ENCODE peak calls at places on chromosomes 16 and 17, in eight cellular contexts. Q is neural crest cell, P is endodermal cell, K is SK-N-SH, S is fibroblast of lung, R is BJ, C is Peyer's patch, V is OCI-LY7. J is an unnamed sample.

GRCh38 chr16:4599037-4599436 is 15.7 kb downstream of the UBALD1 start:
- DNase-seq in C (no peak), S (no peak), V (no peak), K (peak; percentile 24), Q (no peak), P (no peak), R (no peak), J (no peak)

GRCh38 chr16:87190288-87191240 is 126.6 kb downstream of the C16orf95 start:
- DNase-seq in R (no peak), V (no peak), Q (no peak), C (no peak), K (no peak), S (no peak), P (no peak), J (no peak)

GRCh38 chr16:2001035-2001434 is 8.6 kb downstream of the ZNF598 start:
- DNase-seq in V (no peak), K (no peak), Q (no peak), S (no peak), C (no peak), R (no peak), P (no peak), J (no peak)

GRCh38 chr17:39212841-39213480 is 12.8 kb downstream of the STAC2 start:
- DNase-seq in R (no peak), S (no peak), P (peak; percentile 76), C (no peak), K (no peak), V (no peak), Q (no peak), J (no peak)

GRCh38 chr16:66520406-66521194 is 29.3 kb downstream of the TK2 start:
- DNase-seq in P (peak; percentile 35), R (no peak), Q (no peak), S (no peak), K (no peak), V (peak; percentile 15), C (peak; percentile 53), J (no peak)

GRCh38 chr17:41324180-41325075 is 8.9 kb upstream of the KRTAP17-1 start:
- DNase-seq in V (no peak), S (no peak), C (no peak), P (peak; percentile 89), K (no peak), R (no peak), Q (no peak), J (no peak)

GRCh38 chr17:58330997-58331814 is 2.6 kb upstream of the TSPOAP1 start:
- DNase-seq in V (peak; percentile 83), K (peak; percentile 20), Q (no peak), P (peak; percentile 47), S (no peak), C (peak; percentile 88), R (no peak), J (no peak)

GRCh38 chr17:70905796-70906195 is 736.5 kb downstream of the KCNJ2 start:
- DNase-seq in R (peak; percentile 74), C (no peak), P (no peak), V (no peak), Q (no peak), S (peak; percentile 100), K (no peak), J (no peak)

GRCh38 chr17:67980456-67980855 is 15.8 kb downstream of the C17orf58 start:
- DNase-seq in R (no peak), C (no peak), V (no peak), S (no peak), K (no peak), Q (no peak), P (no peak), J (no peak)

GRCh38 chr17:12808723-12809122 is 19.4 kb downstream of the ARHGAP44 start:
- DNase-seq in S (no peak), R (no peak), Q (no peak), P (no peak), C (no peak), K (no peak), V (no peak), J (no peak)

GRCh38 chr16:14186007-14186953 is 115.2 kb downstream of the MRTFB start:
- DNase-seq in C (no peak), S (peak; percentile 89), R (no peak), V (peak; percentile 4), K (peak; percentile 59), P (peak; percentile 73), Q (peak; percentile 13), J (no peak)

GRCh38 chr16:60458255-60458654 is 1578.0 kb downstream of the CDH8 start:
- DNase-seq in S (no peak), R (no peak), P (no peak), Q (no peak), V (no peak), K (no peak), C (no peak), J (no peak)

GRCh38 chr17:2068101-2068518 is 13.2 kb downstream of the HIC1 start:
- DNase-seq in Q (no peak), V (no peak), K (no peak), S (peak; percentile 70), R (peak; percentile 85), C (no peak), P (no peak), J (no peak)
- TF ChIP-seq CTCF in Q (no peak), V (no peak), K (no peak), S (no peak), R (peak; percentile 56), C (no peak), P (no peak), J (no peak)

GRCh38 chr17:80953471-80954315 is 37.9 kb upstream of the CHMP6 start:
- DNase-seq in Q (no peak), R (no peak), P (no peak), K (no peak), S (no peak), C (no peak), V (no peak), J (no peak)
- TF ChIP-seq CTCF in Q (no peak), R (no peak), P (no peak), K (no peak), S (no peak), C (no peak), V (no peak), J (no peak)

GRCh38 chr17:49260011-49260921 is 29.7 kb upstream of the PHOSPHO1 start:
- DNase-seq in V (no peak), K (peak; percentile 81), P (peak; percentile 88), Q (peak; percentile 36), C (peak; percentile 42), R (peak; percentile 50), S (peak; percentile 82), J (peak; percentile 72)
- TF ChIP-seq CTCF in V (no peak), K (no peak), P (no peak), Q (no peak), C (no peak), R (no peak), S (no peak), J (no peak)

DNA sequence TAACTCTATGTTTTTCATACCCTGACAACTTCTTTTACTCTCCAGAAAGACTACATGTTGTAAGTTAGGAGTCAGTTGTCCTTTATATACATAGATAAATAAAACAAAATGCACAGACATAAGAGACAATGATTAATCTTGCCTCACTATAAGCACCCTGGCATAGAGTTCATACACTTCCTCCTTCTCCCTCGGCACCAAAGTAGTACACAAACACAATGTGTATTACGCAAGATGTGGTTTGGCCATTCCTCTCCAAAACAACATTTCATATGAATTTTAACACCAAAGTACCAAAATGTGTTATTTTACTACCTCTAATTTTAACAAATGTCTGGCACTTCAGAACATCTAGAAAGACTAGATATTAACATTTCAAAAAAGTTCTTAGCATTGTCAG is 17.2 kb upstream of the SLFN11 start:
- DNase-seq in K (no peak), V (no peak), Q (no peak), P (no peak), R (no peak), S (no peak), C (no peak), J (no peak)
- TF ChIP-seq CTCF in K (no peak), V (no peak), Q (no peak), P (no peak), R (no peak), S (no peak), C (no peak), J (no peak)

GRCh38 chr16:57382535-57383275 is 10.4 kb downstream of the CX3CL1 start:
- DNase-seq in R (no peak), C (no peak), K (no peak), Q (no peak), V (no peak), P (no peak), S (no peak), J (no peak)
- TF ChIP-seq CTCF in R (no peak), C (no peak), K (no peak), Q (no peak), V (no peak), P (peak; percentile 48), S (no peak), J (no peak)

DNA sequence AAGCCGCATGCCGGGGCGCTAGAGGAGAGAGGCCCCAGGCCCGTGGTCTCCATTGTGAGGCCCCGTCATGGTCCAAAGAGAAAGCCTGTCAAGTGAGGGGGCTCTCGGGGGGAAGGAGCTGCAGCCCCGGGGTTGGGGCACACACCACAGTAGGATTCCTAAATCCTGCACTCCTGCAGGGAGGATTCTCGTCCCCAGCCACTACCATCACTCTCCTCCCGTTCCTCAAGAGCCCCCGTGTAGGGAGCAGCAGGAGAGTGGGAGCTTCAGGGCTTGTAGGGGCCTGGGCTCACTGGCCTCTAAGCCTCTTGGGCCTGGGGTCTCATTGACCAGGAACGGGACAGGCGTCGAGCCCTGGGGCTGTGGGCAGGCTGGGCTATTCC is 811 bp downstream of the C16orf86 start:
- DNase-seq in S (no peak), R (no peak), C (no peak), P (peak; percentile 61), K (no peak), V (no peak), Q (no peak), J (no peak)
- TF ChIP-seq CTCF in S (no peak), R (no peak), C (no peak), P (no peak), K (no peak), V (no peak), Q (no peak), J (no peak)

GRCh38 chr17:81097134-81097942 is 62.4 kb downstream of the BAIAP2 start:
- DNase-seq in V (no peak), S (peak; percentile 82), Q (peak; percentile 77), K (peak; percentile 87), C (peak; percentile 61), P (peak; percentile 94), R (peak; percentile 13), J (peak; percentile 79)
- TF ChIP-seq CTCF in V (peak; percentile 56), S (peak; percentile 64), Q (peak; percentile 70), K (peak; percentile 84), C (peak; percentile 46), P (peak; percentile 77), R (peak; percentile 83), J (peak; percentile 43)

DNA sequence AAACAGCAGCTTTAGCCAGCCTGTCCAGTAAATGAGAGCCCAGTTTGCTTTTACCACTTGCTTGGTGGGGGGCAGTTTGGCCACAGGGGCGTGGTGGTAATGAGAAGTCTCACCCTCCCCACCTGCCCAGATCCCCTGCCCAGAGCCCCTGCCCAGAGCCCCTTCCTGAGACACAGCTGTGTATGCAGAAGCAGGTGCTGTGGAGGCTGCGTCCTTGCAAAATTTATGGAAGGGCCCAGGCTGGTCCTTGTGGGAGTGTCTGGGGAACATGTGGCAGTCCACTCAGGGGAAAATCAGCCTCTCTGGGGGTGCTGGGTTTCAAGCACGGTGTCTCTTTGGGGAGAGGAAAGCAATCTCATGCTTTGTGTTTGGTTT is 27.6 kb upstream of the LGALS9 start:
- DNase-seq in Q (no peak), P (no peak), C (no peak), S (no peak), V (no peak), R (no peak), K (no peak), J (no peak)
- TF ChIP-seq CTCF in Q (no peak), P (no peak), C (no peak), S (no peak), V (peak; percentile 11), R (no peak), K (no peak), J (no peak)

GRCh38 chr16:30084096-30084815 is 7.5 kb downstream of the TBX6 start:
- DNase-seq in S (no peak), P (no peak), C (no peak), R (no peak), Q (no peak), V (no peak), K (no peak), J (no peak)
- TF ChIP-seq CTCF in S (no peak), P (no peak), C (no peak), R (no peak), Q (no peak), V (no peak), K (no peak), J (no peak)